ENCODE peak calls at places on chromosome 5, in six cellular contexts. L is A549, U is endothelial cell of umbilical vein, C is fibroblast of lung, D is DND-41, B is HCT116. G is an unnamed sample.
A peak's percentile ranks its signal among the peaks of the same experiment; 100 is the strongest.

GRCh38 chr5:76850543-76851140 is 828 bp downstream of the S100Z start:
- DNase-seq in L (no peak), D (no peak), C (no peak), U (no peak), B (no peak), G (no peak)

GRCh38 chr5:173507171-173507570 is 109.3 kb downstream of the BOD1 start:
- DNase-seq in B (no peak), C (no peak), U (no peak), D (no peak), L (no peak), G (no peak)

GRCh38 chr5:151298063-151298462 is 5.5 kb downstream of the SLC36A3 start:
- DNase-seq in C (no peak), L (peak; percentile 79), D (peak; percentile 39), B (peak; percentile 33), U (peak; percentile 25), G (no peak)

GRCh38 chr5:72400950-72401349 is 80.8 kb downstream of the PTCD2 start:
- DNase-seq in U (no peak), L (no peak), C (no peak), D (no peak), B (no peak), G (no peak)

GRCh38 chr5:72895758-72896157 is 60.1 kb upstream of the FCHO2 start:
- DNase-seq in C (no peak), D (no peak), U (no peak), B (no peak), L (no peak), G (no peak)

GRCh38 chr5:157913575-157913974 is 54.6 kb upstream of the CLINT1 start:
- DNase-seq in D (no peak), C (no peak), B (no peak), L (no peak), U (no peak), G (no peak)

GRCh38 chr5:172569862-172570558 is 71.1 kb upstream of the NEURL1B start:
- DNase-seq in D (no peak), L (no peak), U (no peak), B (no peak), C (no peak), G (no peak)

GRCh38 chr5:98109561-98110006 is 663.9 kb upstream of the RGMB start:
- DNase-seq in B (no peak), C (peak; percentile 95), D (no peak), L (no peak), U (peak; percentile 47), G (peak; percentile 95)

GRCh38 chr5:50965621-50966362 is 299.4 kb downstream of the PARP8 start:
- DNase-seq in L (no peak), B (no peak), U (no peak), D (no peak), C (no peak), G (no peak)

DNA sequence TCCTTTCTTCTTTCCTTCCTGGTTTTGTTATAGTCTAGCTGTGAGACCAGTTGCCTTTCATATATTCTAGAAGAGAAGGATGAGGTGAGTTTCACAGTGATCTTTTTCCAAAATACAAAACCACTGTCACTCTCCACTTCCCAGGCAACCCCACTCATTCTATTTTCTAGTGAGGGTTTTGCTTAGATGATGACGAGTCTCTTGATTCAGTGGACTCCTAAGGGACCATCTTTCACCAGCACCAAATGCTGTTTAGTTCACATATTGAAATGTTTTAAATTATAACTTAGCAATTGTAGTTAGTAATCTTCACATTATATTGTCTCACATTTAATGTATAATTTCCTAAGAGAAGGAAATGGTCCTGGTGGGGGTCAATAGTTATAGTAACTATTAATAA is 25.2 kb downstream of the PIK3R1 start:
- DNase-seq in B (no peak), L (no peak), D (no peak), U (no peak), C (no peak), G (no peak)
- H3K4me2 ChIP-seq in B (no peak overlapping the region), L (no peak overlapping the region), D (peak overlapping the region; percentile 67), U (peak overlapping the region; percentile 20), C (no peak overlapping the region), G (no peak overlapping the region)

GRCh38 chr5:161700065-161700464 is 14.5 kb downstream of the GABRA6 start:
- DNase-seq in C (no peak), B (no peak), D (no peak), L (no peak), U (no peak), G (no peak)
- H3K4me1 ChIP-seq in C (no peaks in the 10 kb centered on the region), B (no peaks in the 10 kb centered on the region), D (no peaks in the 10 kb centered on the region), L (no peaks in the 10 kb centered on the region), U (no peaks in the 10 kb centered on the region), G (no peaks in the 10 kb centered on the region)

GRCh38 chr5:179696605-179697004 is 2.2 kb upstream of the CANX start:
- DNase-seq in U (no peak), L (no peak), B (no peak), D (no peak), C (no peak), G (no peak)

GRCh38 chr5:179699640-179700298 is 1.0 kb downstream of the CANX start:
- DNase-seq in D (peak; percentile 25), L (peak; percentile 52), U (peak; percentile 60), B (no peak), C (peak; percentile 37), G (peak; percentile 27)

GRCh38 chr5:179698935-179699639 is at the start of gene CANX:
- DNase-seq in D (no peak), C (no peak), B (no peak), U (peak; percentile 46), L (peak; percentile 44), G (no peak)

GRCh38 chr5:179697108-179697507 is 1.7 kb upstream of the CANX start:
- DNase-seq in B (no peak), U (no peak), D (no peak), L (no peak), C (no peak), G (no peak)

DNA sequence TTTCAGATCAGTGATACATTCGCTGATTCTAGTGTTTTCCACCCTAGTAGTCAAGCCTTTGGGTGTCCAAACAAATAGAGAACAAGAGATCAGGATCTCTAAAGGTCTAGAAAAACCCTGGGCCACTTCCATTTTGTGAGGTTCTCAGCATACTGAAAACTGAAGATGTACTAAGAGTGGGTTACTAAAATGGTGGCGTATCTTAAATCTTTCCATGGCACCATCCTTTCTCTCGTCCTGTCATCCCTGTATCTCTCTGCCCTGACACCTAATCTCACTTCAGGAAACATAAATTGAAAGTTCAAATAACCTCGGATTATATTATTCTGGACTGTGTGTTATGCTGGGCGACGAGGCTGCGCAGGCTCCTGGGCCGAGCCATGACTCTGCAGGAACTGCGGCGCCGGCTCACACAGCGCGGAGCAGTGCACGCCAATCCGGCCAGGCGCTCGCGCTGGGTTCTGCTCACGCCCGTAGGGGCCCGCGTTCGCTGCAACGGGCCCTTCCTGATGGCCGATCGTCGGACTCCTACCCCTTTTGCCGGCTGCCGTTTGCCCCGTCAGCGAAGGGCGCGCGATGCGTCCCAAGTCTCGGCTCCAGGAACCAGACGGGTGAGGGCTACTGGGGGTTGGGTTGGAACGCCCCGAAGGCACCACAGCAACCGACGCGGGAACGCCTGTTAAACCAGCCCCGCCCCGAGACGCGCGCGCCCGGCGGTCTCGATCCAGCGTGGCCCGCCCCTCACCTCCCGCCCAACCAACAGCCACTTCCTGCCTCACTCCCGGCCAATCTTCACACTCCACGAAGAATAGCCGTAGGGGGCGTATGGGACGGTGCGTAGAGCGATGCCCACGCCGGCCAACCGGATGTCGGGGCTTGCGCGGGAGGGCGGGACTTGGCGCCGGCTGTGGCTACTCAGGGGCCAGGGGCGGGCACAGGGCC is 503 bp upstream of the CANX start:
- DNase-seq in L (peak; percentile 99), D (peak; percentile 99), C (peak; percentile 99), B (peak; percentile 97), U (peak; percentile 100), G (peak; percentile 97)
- H3K4me2 ChIP-seq in L (peak overlapping the region; percentile 76), D (peak overlapping the region; percentile 74), C (peak overlapping the region; percentile 84), B (peak overlapping the region; percentile 86), U (peak overlapping the region; percentile 81), G (peak overlapping the region; percentile 100)

GRCh38 chr5:112350626-112351025 is 68.5 kb downstream of the EPB41L4A start:
- DNase-seq in U (no peak), D (no peak), L (no peak), B (no peak), C (no peak), G (no peak)
- H3K4me1 ChIP-seq in U (peaks cover 8% of the 10 kb centered on the region), D (no peaks in the 10 kb centered on the region), L (no peaks in the 10 kb centered on the region), B (no peaks in the 10 kb centered on the region), C (no peaks in the 10 kb centered on the region), G (no peaks in the 10 kb centered on the region)

DNA sequence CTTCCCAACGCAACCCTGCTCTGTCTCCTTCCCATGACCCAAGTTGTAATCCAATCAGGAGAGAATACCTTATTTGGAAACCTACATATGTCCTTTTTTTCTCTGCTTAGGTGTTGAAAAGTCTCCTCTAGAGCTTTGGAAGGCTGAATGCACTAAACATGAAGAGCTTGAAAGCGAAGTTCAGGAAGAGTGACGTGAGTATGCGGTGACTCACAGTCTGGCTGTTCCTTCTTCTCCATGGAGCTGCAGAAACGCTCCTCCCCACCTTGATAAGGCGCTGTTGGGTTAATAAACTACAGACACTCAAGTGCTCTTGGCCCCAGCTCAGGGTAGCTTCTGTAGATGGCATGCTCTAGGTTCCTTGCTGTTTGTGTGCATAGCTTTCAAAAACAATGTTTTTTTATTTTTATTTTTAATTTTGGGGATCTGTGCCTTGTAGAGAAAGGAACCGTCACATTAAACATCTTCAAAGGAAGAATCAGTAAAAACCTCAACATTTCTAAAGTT is 30.7 kb downstream of the RAI14 start:
- DNase-seq in L (peak; percentile 71), C (peak; percentile 100), U (peak; percentile 97), D (no peak), B (peak; percentile 94), G (peak; percentile 100)
- H3K4me2 ChIP-seq in L (peak overlapping the region; percentile 95), C (peak overlapping the region; percentile 3), U (peak overlapping the region; percentile 40), D (no peak overlapping the region), B (peak overlapping the region; percentile 73), G (peak overlapping the region; percentile 80)

GRCh38 chr5:88436290-88436689 is 167.6 kb upstream of the TMEM161B start:
- DNase-seq in B (no peak), U (no peak), D (no peak), L (no peak), C (no peak), G (no peak)
- H3K4me1 ChIP-seq in B (peaks cover 3% of the 10 kb centered on the region), U (no peaks in the 10 kb centered on the region), D (no peaks in the 10 kb centered on the region), L (peaks cover 14% of the 10 kb centered on the region), C (no peaks in the 10 kb centered on the region), G (no peaks in the 10 kb centered on the region)

G was measured in astrocyte.